ENCODE peak calls at places on chromosome 17, in ten cellular contexts. O, R, B, W, I, F, D, U, S and L are unnamed samples. For H3K9me3, the result is how much of the 10 kb centered on the place peaks cover.

GRCh38 chr17:55783684-55784245 is 32.9 kb downstream of the PCTP start:
- DNase-seq in F (peak), U (no peak), R (no peak), D (no peak), I (peak), O (peak), W (no peak), S (peak), B (no peak), L (peak)

GRCh38 chr17:76370261-76370993 is 14.0 kb upstream of the SPHK1 start:
- DNase-seq in D (no peak), U (no peak), S (peak), B (peak), F (peak), I (peak), O (peak), R (peak), W (peak), L (peak)

GRCh38 chr17:57535652-57536018 is 209.5 kb downstream of the CCDC182 start:
- DNase-seq in U (no peak), B (no peak), I (no peak), O (no peak), W (no peak), F (no peak), S (no peak), R (no peak), D (no peak), L (no peak)

GRCh38 chr17:73901661-73902415 is 257.6 kb upstream of the SDK2 start:
- DNase-seq in I (peak), D (no peak), W (no peak), F (peak), U (no peak), O (no peak), S (peak), R (peak), B (no peak), L (peak)

GRCh38 chr17:41689497-41690299 is 1.0 kb downstream of the EIF1 start:
- DNase-seq in B (no peak), R (peak), I (peak), U (peak), F (peak), O (peak), D (no peak), S (no peak), W (peak), L (no peak)

GRCh38 chr17:34579017-34579946 is at the start of gene TMEM132E:
- DNase-seq in S (no peak), R (peak), U (no peak), D (no peak), O (peak), W (peak), B (no peak), F (no peak), I (peak), L (peak)

GRCh38 chr17:49029841-49030240 is 32.7 kb downstream of the IGF2BP1 start:
- DNase-seq in B (no peak), O (no peak), S (no peak), R (no peak), I (no peak), D (no peak), F (no peak), W (no peak), U (no peak), L (no peak)

GRCh38 chr17:45784293-45784582 is at the start of gene CRHR1:
- DNase-seq in U (no peak), I (no peak), W (no peak), D (no peak), R (no peak), S (no peak), O (no peak), F (no peak), B (peak), L (no peak)

GRCh38 chr17:63435681-63436522 is 10.2 kb downstream of the CYB561 start:
- DNase-seq in U (no peak), I (peak), B (peak), D (no peak), R (peak), W (no peak), S (no peak), F (peak), O (no peak), L (peak)

GRCh38 chr17:29930399-29931010 is 477 bp upstream of the SSH2 start:
- DNase-seq in O (no peak), S (no peak), B (no peak), U (peak), R (peak), D (no peak), W (peak), F (no peak), I (peak), L (no peak)

GRCh38 chr17:78379134-78379497 is 667 bp downstream of the PGS1 start:
- DNase-seq in I (no peak), B (no peak), O (no peak), W (peak), D (no peak), F (no peak), R (no peak), U (peak), S (no peak), L (no peak)

GRCh38 chr17:8105957-8106398 is 12.3 kb downstream of the ALOXE3 start:
- DNase-seq in S (no peak), D (no peak), U (no peak), R (no peak), W (no peak), O (no peak), I (no peak), B (no peak), F (no peak), L (no peak)

GRCh38 chr17:37124825-37125181 is 176.0 kb downstream of the AATF start:
- DNase-seq in O (no peak), S (no peak), B (no peak), U (no peak), W (no peak), I (no peak), D (no peak), R (no peak), F (no peak), L (no peak)

GRCh38 chr17:38613981-38614779 is 8.4 kb upstream of the SRCIN1 start:
- DNase-seq in R (no peak), S (no peak), I (no peak), W (no peak), B (no peak), F (no peak), U (peak), O (no peak), D (no peak), L (no peak)

GRCh38 chr17:21289902-21290571 is 5.5 kb downstream of the MAP2K3 start:
- DNase-seq in I (no peak), R (no peak), O (peak), S (peak), W (no peak), U (no peak), B (no peak), F (no peak), D (no peak), L (no peak)

GRCh38 chr17:32558997-32559650 is 72.3 kb downstream of the CDK5R1 start:
- DNase-seq in R (no peak), U (no peak), F (no peak), D (no peak), I (no peak), S (no peak), O (no peak), W (no peak), B (no peak), L (no peak)
- TF ChIP-seq POLR2A in R (no peak), U (no peak), F (no peak), D (no peak), I (no peak), S (no peak), O (no peak), W (no peak), B (no peak), L (no peak)

GRCh38 chr17:83193336-83194188 is 114.2 kb downstream of the METRNL start:
- DNase-seq in O (peak), W (no peak), U (no peak), I (peak), R (no peak), B (no peak), D (no peak), F (peak), S (peak), L (peak)

GRCh38 chr17:83196088-83196765 is 116.8 kb downstream of the METRNL start:
- DNase-seq in U (no peak), B (no peak), S (peak), O (no peak), F (peak), D (no peak), R (no peak), W (peak), I (no peak), L (no peak)

GRCh38 chr17:83194189-83194565 is 114.8 kb downstream of the METRNL start:
- DNase-seq in R (no peak), F (peak), W (no peak), D (no peak), U (no peak), S (no peak), B (no peak), O (no peak), I (peak), L (no peak)

GRCh38 chr17:83195330-83196087 is 116.1 kb downstream of the METRNL start:
- DNase-seq in B (no peak), D (no peak), U (no peak), S (peak), F (peak), O (no peak), I (no peak), R (peak), W (no peak), L (peak)

GRCh38 chr17:83194761-83195329 is 115.4 kb downstream of the METRNL start:
- DNase-seq in D (no peak), B (no peak), I (no peak), U (no peak), S (peak), F (peak), R (no peak), O (peak), W (no peak), L (no peak)
- H3K9me3 ChIP-seq in D (under half), B (under half), I (under half), U (under half), S (under half), F (under half), R (under half), O (under half), W (under half), L (under half)

GRCh38 chr17:4719146-4719545 is 8.7 kb downstream of the ARRB2 start:
- DNase-seq in O (no peak), I (no peak), W (no peak), F (no peak), D (no peak), S (no peak), B (no peak), U (no peak), R (no peak), L (no peak)

GRCh38 chr17:4716081-4716480 is 5.6 kb downstream of the ARRB2 start:
- DNase-seq in O (no peak), S (no peak), F (no peak), D (no peak), B (no peak), W (no peak), U (no peak), I (no peak), R (no peak), L (no peak)

GRCh38 chr17:4718276-4718675 is 7.8 kb downstream of the ARRB2 start:
- DNase-seq in R (no peak), F (no peak), U (no peak), D (no peak), W (no peak), S (no peak), O (no peak), B (no peak), I (no peak), L (no peak)

GRCh38 chr17:4719684-4720221 is 9.3 kb downstream of the ARRB2 start:
- DNase-seq in D (no peak), O (peak), R (no peak), F (no peak), W (no peak), S (no peak), B (peak), I (no peak), U (no peak), L (peak)

DNA sequence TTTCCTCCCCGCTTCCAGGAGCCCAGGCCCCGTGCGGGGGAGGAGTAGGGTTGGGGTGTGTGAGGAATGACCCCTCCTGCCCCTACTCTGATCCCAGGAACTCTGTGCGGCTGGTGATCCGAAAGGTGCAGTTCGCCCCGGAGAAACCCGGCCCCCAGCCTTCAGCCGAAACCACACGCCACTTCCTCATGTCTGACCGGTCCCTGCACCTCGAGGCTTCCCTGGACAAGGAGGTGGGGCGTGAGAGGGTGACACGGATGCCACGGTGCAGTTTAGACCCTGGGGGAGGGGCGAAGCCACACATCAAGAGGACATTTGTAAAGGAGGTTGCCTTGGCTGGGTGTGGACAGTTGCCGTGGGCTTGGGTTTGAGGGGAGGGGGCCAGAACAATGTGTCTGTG is 7.4 kb downstream of the ARRB2 start:
- DNase-seq in R (no peak), O (no peak), B (no peak), U (no peak), F (no peak), D (no peak), S (no peak), I (no peak), W (no peak), L (no peak)
- H3K27ac ChIP-seq in R (no peak), O (no peak), B (peak), U (no peak), F (no peak), D (no peak), S (no peak), I (no peak), W (no peak), L (no peak)

DNA sequence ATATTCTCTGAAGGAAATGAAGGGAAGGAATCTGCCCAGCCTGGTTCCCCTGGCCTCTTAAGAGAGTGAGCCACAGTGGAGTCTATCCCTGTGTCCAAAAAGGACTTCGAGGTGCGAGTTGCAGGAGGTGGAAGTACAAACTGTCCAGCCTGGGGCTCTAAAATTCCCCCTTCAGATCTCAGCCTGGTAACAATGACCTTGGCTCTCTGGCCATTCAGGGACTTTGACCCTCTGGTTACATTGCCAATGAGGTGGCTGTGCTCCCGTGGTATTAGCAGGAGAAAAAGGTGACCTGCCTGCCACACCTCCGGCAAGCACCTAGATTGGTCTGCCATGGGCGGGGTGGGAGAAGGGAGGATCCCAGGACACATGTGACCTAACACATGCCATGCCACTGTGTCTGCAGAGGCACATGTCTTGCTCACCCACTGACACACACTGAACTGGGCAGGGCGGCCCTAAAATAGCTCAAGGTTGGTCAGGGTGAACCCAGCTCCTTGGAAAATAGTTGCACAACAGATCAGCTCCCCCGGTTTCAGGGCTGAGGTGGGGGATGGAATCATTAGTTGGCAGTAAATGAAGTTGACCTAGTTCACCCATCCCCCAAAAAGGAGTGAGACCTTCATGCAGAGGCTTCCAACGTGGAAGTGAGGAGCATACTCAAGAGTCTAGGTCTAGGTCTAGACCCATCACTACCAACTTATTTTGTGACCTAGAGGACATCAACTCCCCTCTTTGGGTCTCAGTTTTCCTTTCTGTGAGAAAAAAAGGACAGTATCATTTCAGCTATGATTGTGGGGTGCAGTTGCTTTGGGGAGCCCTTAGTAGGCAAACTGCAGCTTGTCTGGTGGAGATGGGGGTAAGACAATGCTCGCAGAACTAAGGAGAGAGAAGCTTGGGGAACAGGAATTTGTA is 2.2 kb downstream of the NR1D1 start:
- DNase-seq in D (no peak), I (peak), B (no peak), O (peak), U (peak), R (peak), W (no peak), S (peak), F (peak), L (peak)
- TF ChIP-seq POLR2A in D (peak), I (peak), B (no peak), O (no peak), U (no peak), R (peak), W (no peak), S (no peak), F (peak), L (no peak)

GRCh38 chr17:79520893-79521210 is 90.0 kb downstream of the RBFOX3 start:
- DNase-seq in F (no peak), O (no peak), D (no peak), R (no peak), W (no peak), S (no peak), U (no peak), B (no peak), I (no peak), L (no peak)

GRCh38 chr17:79524201-79524882 is 86.5 kb downstream of the RBFOX3 start:
- DNase-seq in S (no peak), I (no peak), U (no peak), W (no peak), O (no peak), R (no peak), B (no peak), F (no peak), D (no peak), L (no peak)

GRCh38 chr17:79520134-79520892 is 90.5 kb downstream of the RBFOX3 start:
- DNase-seq in O (no peak), S (no peak), U (no peak), W (no peak), I (no peak), D (no peak), F (no peak), B (no peak), R (no peak), L (no peak)

GRCh38 chr17:79521225-79521624 is 89.6 kb downstream of the RBFOX3 start:
- DNase-seq in W (no peak), F (no peak), S (no peak), U (no peak), I (no peak), D (no peak), B (no peak), R (no peak), O (no peak), L (no peak)

GRCh38 chr17:79522414-79522813 is 88.4 kb downstream of the RBFOX3 start:
- DNase-seq in W (no peak), S (no peak), I (no peak), R (no peak), B (no peak), O (no peak), D (no peak), F (no peak), U (no peak), L (no peak)
- H3K9me3 ChIP-seq in W (under half), S (under half), I (under half), R (under half), B (under half), O (under half), D (under half), F (under half), U (under half), L (under half)

GRCh38 chr17:39751637-39752036 is 13.9 kb downstream of the GRB7 start:
- DNase-seq in S (no peak), I (no peak), O (peak), F (peak), R (no peak), U (no peak), D (no peak), W (no peak), B (no peak), L (no peak)
- H3K27ac ChIP-seq in S (no peak), I (no peak), O (no peak), F (no peak), R (no peak), U (no peak), D (no peak), W (no peak), B (peak), L (no peak)